ENCODE peak calls at places on chromosomes 12 and 14, in ten cellular contexts. One of them, this sample, is unnamed.

GRCh38 chr12:77049767-77050353 is 15.5 kb downstream of the E2F7 start:
- DNase-seq in HepG2: peak
- DNase-seq in stomach: no peak
- DNase-seq in breast epithelium: no peak
- DNase-seq in suprapubic skin: no peak
- DNase-seq in K562: peak
- DNase-seq in GM23338: peak
- DNase-seq in spleen: no peak
- DNase-seq in HCT116: peak
- DNase-seq in endothelial cell of umbilical vein: peak
- DNase-seq in this sample: no peak

GRCh38 chr12:20547788-20548575 is 147.2 kb upstream of the SLCO1C1 start:
- DNase-seq in HepG2: no peak
- DNase-seq in stomach: no peak
- DNase-seq in breast epithelium: no peak
- DNase-seq in suprapubic skin: no peak
- DNase-seq in K562: no peak
- DNase-seq in GM23338: no peak
- DNase-seq in spleen: no peak
- DNase-seq in HCT116: no peak
- DNase-seq in endothelial cell of umbilical vein: peak
- DNase-seq in this sample: no peak

GRCh38 chr14:79705126-79705894 is 506.0 kb downstream of the DIO2 start:
- DNase-seq in HepG2: no peak
- DNase-seq in stomach: no peak
- DNase-seq in breast epithelium: no peak
- DNase-seq in suprapubic skin: no peak
- DNase-seq in K562: no peak
- DNase-seq in GM23338: no peak
- DNase-seq in spleen: no peak
- DNase-seq in HCT116: no peak
- DNase-seq in endothelial cell of umbilical vein: no peak
- DNase-seq in this sample: peak

GRCh38 chr14:103127861-103128598 is 4.8 kb downstream of the TNFAIP2 start:
- DNase-seq in HepG2: no peak
- DNase-seq in stomach: no peak
- DNase-seq in breast epithelium: no peak
- DNase-seq in suprapubic skin: no peak
- DNase-seq in K562: no peak
- DNase-seq in GM23338: no peak
- DNase-seq in spleen: no peak
- DNase-seq in HCT116: no peak
- DNase-seq in endothelial cell of umbilical vein: no peak
- DNase-seq in this sample: no peak

GRCh38 chr12:481422-481821 is 21.7 kb downstream of the B4GALNT3 start:
- DNase-seq in HepG2: peak
- DNase-seq in stomach: peak
- DNase-seq in breast epithelium: no peak
- DNase-seq in suprapubic skin: no peak
- DNase-seq in K562: no peak
- DNase-seq in GM23338: no peak
- DNase-seq in spleen: no peak
- DNase-seq in HCT116: no peak
- DNase-seq in endothelial cell of umbilical vein: no peak
- DNase-seq in this sample: no peak

GRCh38 chr12:40137252-40137651 is 31.4 kb upstream of the SLC2A13 start:
- DNase-seq in HepG2: no peak
- DNase-seq in stomach: no peak
- DNase-seq in breast epithelium: no peak
- DNase-seq in suprapubic skin: no peak
- DNase-seq in K562: no peak
- DNase-seq in GM23338: no peak
- DNase-seq in spleen: no peak
- DNase-seq in HCT116: no peak
- DNase-seq in endothelial cell of umbilical vein: peak
- DNase-seq in this sample: no peak

GRCh38 chr12:27960822-27961221 is 11.7 kb downstream of the PTHLH start:
- DNase-seq in HepG2: no peak
- DNase-seq in stomach: no peak
- DNase-seq in breast epithelium: no peak
- DNase-seq in suprapubic skin: no peak
- DNase-seq in K562: no peak
- DNase-seq in GM23338: no peak
- DNase-seq in spleen: no peak
- DNase-seq in HCT116: no peak
- DNase-seq in endothelial cell of umbilical vein: peak
- DNase-seq in this sample: no peak

GRCh38 chr14:24741871-24742270 is 107.9 kb upstream of the GZMB start:
- DNase-seq in HepG2: no peak
- DNase-seq in stomach: no peak
- DNase-seq in breast epithelium: no peak
- DNase-seq in suprapubic skin: no peak
- DNase-seq in K562: no peak
- DNase-seq in GM23338: no peak
- DNase-seq in spleen: no peak
- DNase-seq in HCT116: no peak
- DNase-seq in endothelial cell of umbilical vein: no peak
- DNase-seq in this sample: no peak

GRCh38 chr14:105097797-105098127 is 32.5 kb upstream of the GPR132 start:
- DNase-seq in HepG2: no peak
- DNase-seq in stomach: no peak
- DNase-seq in breast epithelium: no peak
- DNase-seq in suprapubic skin: peak
- DNase-seq in K562: no peak
- DNase-seq in GM23338: no peak
- DNase-seq in spleen: no peak
- DNase-seq in HCT116: no peak
- DNase-seq in endothelial cell of umbilical vein: no peak
- DNase-seq in this sample: no peak

GRCh38 chr12:116820077-116820656 is 61.1 kb downstream of the HRK start:
- DNase-seq in HepG2: no peak
- DNase-seq in stomach: no peak
- DNase-seq in breast epithelium: no peak
- DNase-seq in suprapubic skin: no peak
- DNase-seq in K562: no peak
- DNase-seq in GM23338: no peak
- DNase-seq in spleen: peak
- DNase-seq in HCT116: no peak
- DNase-seq in endothelial cell of umbilical vein: no peak
- DNase-seq in this sample: no peak

GRCh38 chr12:16619537-16619936 is 13.6 kb upstream of the LMO3 start:
- DNase-seq in HepG2: no peak
- DNase-seq in stomach: no peak
- DNase-seq in breast epithelium: no peak
- DNase-seq in suprapubic skin: no peak
- DNase-seq in K562: no peak
- DNase-seq in GM23338: no peak
- DNase-seq in spleen: no peak
- DNase-seq in HCT116: no peak
- DNase-seq in endothelial cell of umbilical vein: no peak
- DNase-seq in this sample: no peak

GRCh38 chr14:85437143-85437542 is 92.8 kb upstream of the FLRT2 start:
- DNase-seq in HepG2: peak
- DNase-seq in stomach: no peak
- DNase-seq in breast epithelium: no peak
- DNase-seq in suprapubic skin: no peak
- DNase-seq in K562: no peak
- DNase-seq in GM23338: no peak
- DNase-seq in spleen: no peak
- DNase-seq in HCT116: no peak
- DNase-seq in endothelial cell of umbilical vein: peak
- DNase-seq in this sample: no peak

GRCh38 chr12:71746983-71747611 is 7.6 kb upstream of the RAB21 start:
- DNase-seq in HepG2: peak
- DNase-seq in stomach: peak
- DNase-seq in breast epithelium: no peak
- DNase-seq in suprapubic skin: no peak
- DNase-seq in K562: peak
- DNase-seq in GM23338: peak
- DNase-seq in spleen: no peak
- DNase-seq in HCT116: peak
- DNase-seq in endothelial cell of umbilical vein: peak
- DNase-seq in this sample: peak

GRCh38 chr12:26874501-26875296 is 41.7 kb upstream of the ITPR2 start:
- DNase-seq in HepG2: no peak
- DNase-seq in stomach: no peak
- DNase-seq in breast epithelium: no peak
- DNase-seq in suprapubic skin: no peak
- DNase-seq in K562: peak
- DNase-seq in GM23338: no peak
- DNase-seq in spleen: no peak
- DNase-seq in HCT116: no peak
- DNase-seq in endothelial cell of umbilical vein: peak
- DNase-seq in this sample: no peak

GRCh38 chr12:26880625-26881024 is 47.6 kb upstream of the ITPR2 start:
- DNase-seq in HepG2: no peak
- DNase-seq in stomach: no peak
- DNase-seq in breast epithelium: no peak
- DNase-seq in suprapubic skin: no peak
- DNase-seq in K562: no peak
- DNase-seq in GM23338: no peak
- DNase-seq in spleen: no peak
- DNase-seq in HCT116: no peak
- DNase-seq in endothelial cell of umbilical vein: no peak
- DNase-seq in this sample: no peak

GRCh38 chr12:26878661-26879119 is 45.7 kb upstream of the ITPR2 start:
- DNase-seq in HepG2: no peak
- DNase-seq in stomach: peak
- DNase-seq in breast epithelium: peak
- DNase-seq in suprapubic skin: peak
- DNase-seq in K562: no peak
- DNase-seq in GM23338: peak
- DNase-seq in spleen: no peak
- DNase-seq in HCT116: no peak
- DNase-seq in endothelial cell of umbilical vein: peak
- DNase-seq in this sample: peak
- TF ChIP-seq POLR2AphosphoS5 in HepG2: no peak
- TF ChIP-seq POLR2AphosphoS5 in stomach: no peak
- TF ChIP-seq POLR2AphosphoS5 in breast epithelium: no peak
- TF ChIP-seq POLR2AphosphoS5 in suprapubic skin: no peak
- TF ChIP-seq POLR2AphosphoS5 in K562: no peak
- TF ChIP-seq POLR2AphosphoS5 in GM23338: no peak
- TF ChIP-seq POLR2AphosphoS5 in spleen: no peak
- TF ChIP-seq POLR2AphosphoS5 in HCT116: no peak
- TF ChIP-seq POLR2AphosphoS5 in endothelial cell of umbilical vein: no peak
- TF ChIP-seq POLR2AphosphoS5 in this sample: no peak

DNA sequence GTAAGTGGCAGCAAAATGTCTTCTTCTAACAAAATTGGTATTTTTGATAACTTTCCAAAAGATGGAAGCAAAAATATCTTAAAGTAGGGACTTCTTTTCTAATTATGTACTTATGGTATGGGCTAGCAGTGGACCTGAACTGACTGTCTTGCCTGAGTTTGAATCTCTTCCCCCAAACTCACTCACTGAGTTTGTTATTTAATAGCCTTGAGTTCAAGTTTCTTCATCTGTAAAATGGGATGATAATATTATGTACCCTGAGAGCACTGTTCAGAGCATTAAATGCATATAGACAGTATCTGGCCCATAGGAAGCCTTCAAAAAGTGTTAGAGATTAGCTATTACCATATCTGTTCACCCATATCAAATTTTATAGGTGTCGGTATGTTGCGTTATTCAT is 210.4 kb upstream of the NUDT4 start:
- DNase-seq in HepG2: no peak
- DNase-seq in stomach: no peak
- DNase-seq in breast epithelium: no peak
- DNase-seq in suprapubic skin: no peak
- DNase-seq in K562: no peak
- DNase-seq in GM23338: no peak
- DNase-seq in spleen: no peak
- DNase-seq in HCT116: no peak
- DNase-seq in endothelial cell of umbilical vein: no peak
- DNase-seq in this sample: no peak
- TF ChIP-seq POLR2AphosphoS5 in HepG2: no peak
- TF ChIP-seq POLR2AphosphoS5 in stomach: no peak
- TF ChIP-seq POLR2AphosphoS5 in breast epithelium: no peak
- TF ChIP-seq POLR2AphosphoS5 in suprapubic skin: no peak
- TF ChIP-seq POLR2AphosphoS5 in K562: no peak
- TF ChIP-seq POLR2AphosphoS5 in GM23338: no peak
- TF ChIP-seq POLR2AphosphoS5 in spleen: no peak
- TF ChIP-seq POLR2AphosphoS5 in HCT116: no peak
- TF ChIP-seq POLR2AphosphoS5 in endothelial cell of umbilical vein: no peak
- TF ChIP-seq POLR2AphosphoS5 in this sample: no peak

GRCh38 chr12:1660304-1661187 is 30.3 kb upstream of the ADIPOR2 start:
- DNase-seq in HepG2: peak
- DNase-seq in stomach: peak
- DNase-seq in breast epithelium: peak
- DNase-seq in suprapubic skin: peak
- DNase-seq in K562: no peak
- DNase-seq in GM23338: no peak
- DNase-seq in spleen: no peak
- DNase-seq in HCT116: no peak
- DNase-seq in endothelial cell of umbilical vein: peak
- DNase-seq in this sample: peak
- TF ChIP-seq POLR2AphosphoS5 in HepG2: no peak
- TF ChIP-seq POLR2AphosphoS5 in stomach: peak
- TF ChIP-seq POLR2AphosphoS5 in breast epithelium: peak
- TF ChIP-seq POLR2AphosphoS5 in suprapubic skin: no peak
- TF ChIP-seq POLR2AphosphoS5 in K562: no peak
- TF ChIP-seq POLR2AphosphoS5 in GM23338: no peak
- TF ChIP-seq POLR2AphosphoS5 in spleen: no peak
- TF ChIP-seq POLR2AphosphoS5 in HCT116: no peak
- TF ChIP-seq POLR2AphosphoS5 in endothelial cell of umbilical vein: no peak
- TF ChIP-seq POLR2AphosphoS5 in this sample: peak

GRCh38 chr14:23068792-23069412 is 11.6 kb upstream of the CDH24 start:
- DNase-seq in HepG2: peak
- DNase-seq in stomach: peak
- DNase-seq in breast epithelium: peak
- DNase-seq in suprapubic skin: no peak
- DNase-seq in K562: peak
- DNase-seq in GM23338: peak
- DNase-seq in spleen: no peak
- DNase-seq in HCT116: peak
- DNase-seq in endothelial cell of umbilical vein: peak
- DNase-seq in this sample: peak
- TF ChIP-seq POLR2AphosphoS5 in HepG2: no peak
- TF ChIP-seq POLR2AphosphoS5 in stomach: peak
- TF ChIP-seq POLR2AphosphoS5 in breast epithelium: no peak
- TF ChIP-seq POLR2AphosphoS5 in suprapubic skin: no peak
- TF ChIP-seq POLR2AphosphoS5 in K562: peak
- TF ChIP-seq POLR2AphosphoS5 in GM23338: no peak
- TF ChIP-seq POLR2AphosphoS5 in spleen: peak
- TF ChIP-seq POLR2AphosphoS5 in HCT116: peak
- TF ChIP-seq POLR2AphosphoS5 in endothelial cell of umbilical vein: peak
- TF ChIP-seq POLR2AphosphoS5 in this sample: no peak

DNA sequence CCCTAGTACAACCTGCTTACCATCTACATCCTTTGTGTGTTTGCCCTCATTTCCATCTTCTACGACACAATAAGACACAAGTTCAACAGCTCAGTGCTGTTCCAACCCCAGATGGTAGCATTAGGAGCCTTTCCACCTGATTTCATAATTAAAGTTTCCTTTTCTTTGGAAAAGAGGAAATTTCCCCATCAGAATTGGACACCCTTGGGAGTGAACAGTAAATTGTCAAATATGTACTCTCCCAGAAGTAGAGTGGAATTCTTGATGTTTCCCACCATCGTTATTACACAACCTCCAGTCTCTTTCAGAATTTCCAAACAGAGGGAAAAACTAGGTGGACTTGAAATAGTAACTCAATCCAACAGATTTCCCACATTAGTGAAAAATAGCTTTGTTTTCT is 337.6 kb upstream of the OR4E1 start:
- DNase-seq in HepG2: no peak
- DNase-seq in stomach: no peak
- DNase-seq in breast epithelium: no peak
- DNase-seq in suprapubic skin: no peak
- DNase-seq in K562: no peak
- DNase-seq in GM23338: no peak
- DNase-seq in spleen: no peak
- DNase-seq in HCT116: no peak
- DNase-seq in endothelial cell of umbilical vein: no peak
- DNase-seq in this sample: no peak
- TF ChIP-seq POLR2AphosphoS5 in HepG2: no peak
- TF ChIP-seq POLR2AphosphoS5 in stomach: no peak
- TF ChIP-seq POLR2AphosphoS5 in breast epithelium: no peak
- TF ChIP-seq POLR2AphosphoS5 in suprapubic skin: no peak
- TF ChIP-seq POLR2AphosphoS5 in K562: no peak
- TF ChIP-seq POLR2AphosphoS5 in GM23338: no peak
- TF ChIP-seq POLR2AphosphoS5 in spleen: no peak
- TF ChIP-seq POLR2AphosphoS5 in HCT116: no peak
- TF ChIP-seq POLR2AphosphoS5 in endothelial cell of umbilical vein: no peak
- TF ChIP-seq POLR2AphosphoS5 in this sample: no peak